ENCODE peak calls at places on chromosomes 1 and 21, in five cellular contexts. L is K562, X is WTC11, E is HepG2, B is GM12878. G is an unnamed sample.

GRCh38 chr21:26405071-26405470 is 168.0 kb downstream of the CYYR1 start:
- DNase-seq in B (no peak), X (no peak), E (no peak), L (no peak), G (no peak)

GRCh38 chr1:86706018-86706417 is 1.6 kb downstream of the SH3GLB1 start:
- DNase-seq in L (no peak), E (peak; percentile 9), X (no peak), B (no peak), G (no peak)

GRCh38 chr1:114455102-114455785 is 55.8 kb downstream of the TRIM33 start:
- DNase-seq in B (no peak), L (no peak), X (no peak), E (no peak), G (no peak)

GRCh38 chr21:14707265-14708020 is 161.3 kb upstream of the SAMSN1 start:
- DNase-seq in E (no peak), X (no peak), B (no peak), L (no peak), G (no peak)

GRCh38 chr1:154999651-155000474 is 2.7 kb upstream of the ZBTB7B start:
- DNase-seq in X (peak; percentile 77), L (peak; percentile 78), B (no peak), E (peak; percentile 41), G (no peak)

GRCh38 chr1:23610677-23611076 is 51.4 kb upstream of the ID3 start:
- DNase-seq in B (no peak), E (no peak), L (no peak), X (no peak), G (no peak)

GRCh38 chr1:117656202-117656641 is 50.4 kb downstream of the TENT5C start:
- DNase-seq in E (no peak), X (no peak), B (peak; percentile 73), L (no peak), G (no peak)

GRCh38 chr1:92043621-92044020 is 13.8 kb downstream of the EPHX4 start:
- DNase-seq in X (peak; percentile 25), E (no peak), L (no peak), B (no peak), G (no peak)

GRCh38 chr1:210687582-210688279 is 359.0 kb downstream of the HHAT start:
- DNase-seq in E (no peak), X (no peak), L (no peak), B (no peak), G (peak; percentile 25)

GRCh38 chr1:162166934-162167615 is 97.6 kb downstream of the NOS1AP start:
- DNase-seq in B (no peak), X (no peak), E (no peak), L (no peak), G (no peak)

GRCh38 chr1:107683198-107683657 is 281.8 kb downstream of the VAV3 start:
- DNase-seq in X (no peak), L (no peak), B (no peak), E (peak; percentile 92), G (peak; percentile 17)

GRCh38 chr1:35287807-35288640 is 19.5 kb downstream of the ZMYM4 start:
- DNase-seq in X (no peak), E (no peak), B (no peak), L (no peak), G (no peak)

GRCh38 chr1:83112248-83112885 is 886.6 kb downstream of the TTLL7 start:
- DNase-seq in B (no peak), X (no peak), E (no peak), L (no peak), G (no peak)

GRCh38 chr1:241992734-241993133 is 6.2 kb downstream of the MAP1LC3C start:
- DNase-seq in B (no peak), E (no peak), L (no peak), X (no peak), G (no peak)

GRCh38 chr1:204443871-204444581 is 32.4 kb upstream of the PPP1R15B start:
- DNase-seq in X (no peak), B (no peak), L (peak; percentile 38), E (no peak), G (no peak)

GRCh38 chr1:19665456-19666138 is 922 bp downstream of the HTR6 start:
- DNase-seq in E (no peak), B (no peak), L (no peak), X (peak; percentile 49), G (no peak)

GRCh38 chr1:67630438-67631045 is 54.5 kb upstream of the GADD45A start:
- DNase-seq in L (no peak), X (no peak), B (no peak), E (no peak), G (no peak)

GRCh38 chr21:41881051-41881450 is 1.9 kb upstream of the PRDM15 start:
- DNase-seq in B (no peak), L (no peak), E (no peak), X (no peak), G (no peak)

GRCh38 chr1:217133958-217134856 is 411.0 kb upstream of the ESRRG start:
- DNase-seq in E (no peak), X (peak; percentile 45), B (no peak), L (no peak), G (no peak)

GRCh38 chr1:30804381-30804780 is 46.8 kb upstream of the LAPTM5 start:
- DNase-seq in L (no peak), E (no peak), X (no peak), B (no peak), G (no peak)

GRCh38 chr1:41360074-41361027 is 883 bp upstream of the FOXO6 start:
- DNase-seq in E (no peak), L (no peak), B (no peak), X (peak; percentile 48), G (no peak)

GRCh38 chr1:246081138-246081702 is 425.9 kb downstream of the SMYD3 start:
- DNase-seq in X (no peak), B (no peak), E (peak; percentile 25), L (no peak), G (no peak)

GRCh38 chr1:79262745-79263258 is 256.3 kb upstream of the ADGRL4 start:
- DNase-seq in L (no peak), E (no peak), X (no peak), B (no peak), G (no peak)

GRCh38 chr1:44024903-44025525 is 6.2 kb downstream of the SLC6A9 start:
- DNase-seq in X (no peak), B (no peak), E (no peak), L (no peak), G (no peak)

GRCh38 chr1:8347635-8348034 is 29.7 kb downstream of the SLC45A1 start:
- DNase-seq in B (no peak), L (no peak), X (no peak), E (peak; percentile 35), G (no peak)

GRCh38 chr1:33660244-33660643 is 187.8 kb downstream of the ZSCAN20 start:
- DNase-seq in B (no peak), E (no peak), X (no peak), L (no peak), G (no peak)

GRCh38 chr21:32423320-32423719 is 10.8 kb downstream of the EVA1C start:
- DNase-seq in L (no peak), X (no peak), B (no peak), E (no peak), G (no peak)

GRCh38 chr21:41699311-41699710 is 67.5 kb downstream of the RIPK4 start:
- DNase-seq in E (no peak), B (no peak), L (no peak), X (no peak), G (no peak)

GRCh38 chr1:174023438-174023837 is 1.3 kb upstream of the RC3H1 start:
- DNase-seq in B (no peak), X (no peak), L (no peak), E (no peak), G (peak; percentile 34)

GRCh38 chr1:178262101-178262500 is 168.2 kb downstream of the RASAL2 start:
- DNase-seq in L (no peak), B (no peak), E (peak; percentile 71), X (no peak), G (peak; percentile 46)

GRCh38 chr1:26951821-26952497 is 8.3 kb downstream of the KDF1 start:
- DNase-seq in L (peak; percentile 78), E (no peak), B (no peak), X (no peak), G (no peak)
- TF ChIP-seq ESRRA in L (no peak), E (no peak), B (no peak), X (no peak), G (no peak)

GRCh38 chr1:226912587-226913176 is 27.4 kb upstream of the COQ8A start:
- DNase-seq in B (peak; percentile 19), X (peak; percentile 84), L (peak; percentile 68), E (peak; percentile 76), G (peak; percentile 28)
- TF ChIP-seq ESRRA in B (no peak), X (no peak), L (no peak), E (no peak), G (no peak)

GRCh38 chr21:44794031-44794374 is 7.6 kb downstream of the UBE2G2 start:
- DNase-seq in E (no peak), B (no peak), X (no peak), L (no peak), G (no peak)
- TF ChIP-seq ESRRA in E (no peak), B (no peak), X (no peak), L (no peak), G (no peak)

GRCh38 chr1:56098956-56099355 is 480.4 kb downstream of the PLPP3 start:
- DNase-seq in B (no peak), X (no peak), L (no peak), E (no peak), G (no peak)
- TF ChIP-seq ESRRA in B (no peak), X (no peak), L (no peak), E (no peak), G (no peak)

GRCh38 chr1:17523487-17524029 is 15.9 kb upstream of the ARHGEF10L start:
- DNase-seq in L (no peak), X (no peak), E (no peak), B (no peak), G (no peak)

GRCh38 chr1:17520041-17520440 is 19.5 kb upstream of the ARHGEF10L start:
- DNase-seq in B (no peak), L (no peak), X (no peak), E (no peak), G (no peak)

GRCh38 chr1:17521946-17522612 is 17.4 kb upstream of the ARHGEF10L start:
- DNase-seq in X (no peak), E (no peak), B (no peak), L (peak; percentile 56), G (no peak)

GRCh38 chr1:17516303-17517214 is 22.9 kb upstream of the ARHGEF10L start:
- DNase-seq in L (no peak), B (no peak), E (peak; percentile 85), X (no peak), G (no peak)

DNA sequence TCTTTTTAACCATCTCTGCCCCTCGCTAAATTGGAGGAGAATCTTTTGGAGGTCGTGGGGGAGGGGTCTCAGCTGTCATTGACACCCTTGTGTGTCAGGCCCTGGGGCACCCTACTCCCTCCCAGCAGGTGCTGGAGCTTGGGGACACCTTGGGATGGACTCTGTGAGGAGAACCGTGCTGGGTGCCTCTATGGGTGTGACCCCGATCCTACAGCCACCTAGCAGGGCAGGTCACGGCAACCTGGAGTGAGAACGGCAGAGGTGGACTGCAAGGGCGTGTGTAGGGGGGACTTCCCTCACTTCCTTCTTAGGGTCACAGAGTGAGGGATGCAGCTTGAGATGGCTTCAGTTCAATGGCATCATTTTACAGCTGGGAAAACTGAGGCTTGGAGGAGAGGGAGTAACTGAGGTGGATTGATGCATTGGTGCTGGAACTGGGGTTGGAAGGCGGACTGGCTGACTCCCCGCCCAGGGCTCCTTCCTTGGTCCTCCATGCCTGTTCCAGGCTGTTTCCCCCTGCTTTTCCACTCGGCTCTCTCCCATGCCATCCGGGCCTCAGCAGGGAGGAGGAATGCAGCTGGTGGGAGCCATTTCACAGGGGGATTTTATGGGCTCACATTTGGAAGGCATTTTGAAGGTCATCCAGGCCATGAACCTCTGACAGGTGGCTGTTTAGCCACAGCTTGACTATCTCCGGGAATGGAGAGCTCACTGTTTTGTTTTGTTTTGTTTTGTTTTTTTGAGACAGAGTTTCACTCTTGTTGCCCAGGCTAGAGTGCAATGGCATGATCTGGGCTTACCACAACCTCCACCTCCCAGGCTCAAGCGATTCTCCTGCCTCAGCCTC is 18.8 kb upstream of the ARHGEF10L start:
- DNase-seq in X (no peak), E (no peak), L (no peak), B (no peak), G (no peak)
- TF ChIP-seq ESRRA in X (no peak), E (no peak), L (no peak), B (no peak), G (no peak)